ENCODE peak calls at places on chromosomes 7 and 10, in four cellular contexts. I, P, O and C are unnamed samples.

GRCh38 chr10:81182296-81182695 is 644.6 kb downstream of the SH2D4B start:
- DNase-seq in O (no peak), P (no peak), I (no peak), C (no peak)

GRCh38 chr10:120314426-120314825 is 142.6 kb upstream of the PLPP4 start:
- DNase-seq in I (no peak), O (no peak), P (no peak), C (no peak)

GRCh38 chr10:75239391-75239790 is 3.6 kb upstream of the COMTD1 start:
- DNase-seq in O (no peak), P (no peak), I (no peak), C (no peak)

GRCh38 chr7:24982917-24983316 is 2.9 kb upstream of the OSBPL3 start:
- DNase-seq in I (no peak), O (no peak), P (no peak), C (no peak)

GRCh38 chr7:1941464-1942025 is 271.5 kb downstream of the ELFN1 start:
- DNase-seq in I (no peak), P (no peak), O (no peak), C (no peak)

GRCh38 chr7:116052006-116052405 is 21.4 kb upstream of the TFEC start:
- DNase-seq in I (no peak), P (no peak), O (no peak), C (no peak)

GRCh38 chr10:121598261-121599249 is at the start of gene FGFR2:
- DNase-seq in P (no peak), O (no peak), I (no peak), C (no peak)

GRCh38 chr7:116687801-116688201 is 15.8 kb downstream of the MET start:
- DNase-seq in O (no peak), I (no peak), P (no peak), C (no peak)

GRCh38 chr7:111821076-111821475 is 258.8 kb upstream of the IMMP2L start:
- DNase-seq in O (no peak), I (no peak), P (no peak), C (no peak)

GRCh38 chr10:69703766-69704191 is 73.7 kb downstream of the FAM241B start:
- DNase-seq in O (no peak), I (peak), P (no peak), C (no peak)

GRCh38 chr7:117138943-117139690 is 183.7 kb downstream of the WNT2 start:
- DNase-seq in I (no peak), O (no peak), P (no peak), C (no peak)

GRCh38 chr10:76333331-76333730 is 901.9 kb downstream of the LRMDA start:
- DNase-seq in P (no peak), I (no peak), O (no peak), C (no peak)

GRCh38 chr7:79425665-79426064 is 27.8 kb downstream of the MAGI2 start:
- DNase-seq in O (no peak), I (no peak), P (no peak), C (no peak)

GRCh38 chr7:41107330-41107937 is 595.5 kb downstream of the INHBA start:
- DNase-seq in P (no peak), O (no peak), I (no peak), C (no peak)

GRCh38 chr7:146096994-146097393 is 19.6 kb upstream of the CNTNAP2 start:
- DNase-seq in O (no peak), I (no peak), P (no peak), C (no peak)

GRCh38 chr10:98377536-98377935 is 37.4 kb downstream of the PYROXD2 start:
- DNase-seq in P (no peak), I (no peak), O (no peak), C (no peak)

GRCh38 chr10:91803386-91804125 is 5.3 kb downstream of the TNKS2 start:
- DNase-seq in P (no peak), I (no peak), O (no peak), C (no peak)

GRCh38 chr7:11970132-11970531 is 138.1 kb upstream of the THSD7A start:
- DNase-seq in I (no peak), P (no peak), O (no peak), C (no peak)

GRCh38 chr10:90125406-90125805 is 424.0 kb downstream of the KIF20B start:
- DNase-seq in P (no peak), O (no peak), I (no peak), C (no peak)